ENCODE peak calls at places on chromosomes 16 and 17, in seven cellular contexts. I, W, E, O, X, C and M are unnamed samples.

GRCh38 chr17:9363440-9364350 is 211.9 kb downstream of the STX8 start:
- DNase-seq in E (no peak), O (no peak), W (peak), C (no peak), X (no peak), I (no peak), M (peak)

GRCh38 chr17:5042152-5043022 is 7.2 kb upstream of the SLC52A1 start:
- DNase-seq in C (no peak), I (no peak), X (no peak), E (no peak), O (no peak), W (no peak), M (no peak)

GRCh38 chr16:31187808-31188189 is 7.9 kb downstream of the FUS start:
- DNase-seq in I (no peak), C (no peak), W (no peak), E (no peak), X (no peak), O (no peak), M (no peak)

GRCh38 chr16:81645303-81645702 is 133.8 kb upstream of the PLCG2 start:
- DNase-seq in O (peak), E (peak), X (no peak), W (peak), C (no peak), I (peak), M (peak)

GRCh38 chr17:39979865-39980401 is 674 bp upstream of the PSMD3 start:
- DNase-seq in C (no peak), E (no peak), X (no peak), I (no peak), O (no peak), W (no peak), M (no peak)

GRCh38 chr17:71304498-71305158 is 816.2 kb upstream of the SOX9 start:
- DNase-seq in W (no peak), I (no peak), C (no peak), E (no peak), X (no peak), O (no peak), M (no peak)

GRCh38 chr16:20369452-20370054 is 17.0 kb upstream of the UMOD start:
- DNase-seq in W (no peak), C (no peak), X (no peak), E (no peak), I (no peak), O (no peak), M (no peak)

GRCh38 chr17:80262291-80262690 is 1.6 kb downstream of the RNF213 start:
- DNase-seq in I (no peak), E (no peak), O (no peak), C (no peak), W (no peak), X (no peak), M (no peak)

GRCh38 chr17:51770031-51770759 is 388.3 kb downstream of the CA10 start:
- DNase-seq in W (no peak), E (no peak), C (no peak), X (no peak), O (no peak), I (no peak), M (no peak)

GRCh38 chr17:72342582-72343527 is 222.0 kb downstream of the SOX9 start:
- DNase-seq in E (no peak), W (peak), X (no peak), O (no peak), I (peak), C (no peak), M (no peak)

GRCh38 chr17:14752007-14752406 is 451.1 kb downstream of the HS3ST3B1 start:
- DNase-seq in E (no peak), C (no peak), O (no peak), W (no peak), X (no peak), I (no peak), M (no peak)

GRCh38 chr16:77951788-77952187 is 70.6 kb upstream of the CLEC3A start:
- DNase-seq in W (no peak), O (no peak), C (no peak), I (no peak), E (no peak), X (no peak), M (no peak)

GRCh38 chr17:67606471-67606870 is 111.3 kb upstream of the NOL11 start:
- DNase-seq in X (no peak), I (peak), E (no peak), W (peak), C (no peak), O (no peak), M (no peak)

GRCh38 chr16:89114159-89114981 is 20.7 kb downstream of the ACSF3 start:
- DNase-seq in X (no peak), W (peak), I (no peak), E (no peak), O (no peak), C (no peak), M (no peak)

GRCh38 chr16:19520861-19521331 is 1.0 kb downstream of the GDE1 start:
- DNase-seq in I (no peak), O (no peak), X (no peak), E (no peak), W (peak), C (no peak), M (no peak)

GRCh38 chr17:79593636-79594035 is 17.2 kb downstream of the RBFOX3 start:
- DNase-seq in E (no peak), I (no peak), W (no peak), O (no peak), C (no peak), X (no peak), M (no peak)

GRCh38 chr17:61018938-61019337 is 341.3 kb downstream of the BCAS3 start:
- DNase-seq in X (no peak), I (no peak), C (no peak), W (no peak), E (no peak), O (no peak), M (no peak)

GRCh38 chr17:65307366-65308316 is 170.5 kb downstream of the RGS9 start:
- DNase-seq in O (no peak), C (no peak), E (no peak), I (no peak), X (no peak), W (no peak), M (no peak)

GRCh38 chr16:49704586-49705155 is 151.2 kb downstream of the ZNF423 start:
- DNase-seq in O (no peak), C (no peak), E (no peak), X (no peak), I (no peak), W (no peak), M (no peak)

GRCh38 chr16:19804538-19805323 is 79.9 kb downstream of the GPRC5B start:
- DNase-seq in I (peak), O (no peak), W (peak), C (no peak), X (no peak), E (no peak), M (no peak)

GRCh38 chr16:30567991-30568638 is 3.4 kb downstream of the ZNF688 start:
- DNase-seq in I (no peak), C (no peak), X (no peak), O (peak), W (peak), E (peak), M (no peak)

GRCh38 chr17:4764612-4765011 is 7.1 kb upstream of the TM4SF5 start:
- DNase-seq in E (no peak), W (no peak), C (no peak), X (no peak), O (no peak), I (no peak), M (no peak)

GRCh38 chr17:27494192-27495091 is 38.2 kb downstream of the KSR1 start:
- DNase-seq in W (peak), O (no peak), I (peak), X (no peak), C (no peak), E (no peak), M (peak)

GRCh38 chr17:47253541-47254402 is at the start of gene ITGB3:
- DNase-seq in I (peak), X (no peak), W (peak), O (peak), C (no peak), E (no peak), M (no peak)

GRCh38 chr17:47615766-47616424 is 33.8 kb upstream of the KPNB1 start:
- DNase-seq in O (peak), C (no peak), X (no peak), E (no peak), W (peak), I (no peak), M (peak)

GRCh38 chr17:40069751-40070643 is 7.2 kb downstream of the THRA start:
- DNase-seq in C (no peak), I (peak), W (peak), X (no peak), O (no peak), E (no peak), M (no peak)

GRCh38 chr17:36657763-36658490 is 56.5 kb downstream of the MRM1 start:
- DNase-seq in I (no peak), O (no peak), X (no peak), E (no peak), W (peak), C (no peak), M (no peak)

GRCh38 chr16:69727916-69728270 is 1.5 kb upstream of the NQO1 start:
- DNase-seq in O (no peak), C (no peak), X (no peak), E (no peak), W (no peak), I (no peak), M (no peak)

GRCh38 chr17:11002417-11002816 is 164.5 kb upstream of the PIRT start:
- DNase-seq in I (no peak), O (no peak), W (no peak), C (no peak), E (no peak), X (no peak), M (no peak)

GRCh38 chr17:80694992-80695912 is 150.6 kb downstream of the RPTOR start:
- DNase-seq in O (no peak), W (no peak), X (no peak), E (no peak), C (no peak), I (no peak), M (no peak)

GRCh38 chr16:51971184-51971583 is 575.8 kb downstream of the TOX3 start:
- DNase-seq in I (no peak), X (no peak), E (no peak), C (no peak), W (peak), O (peak), M (no peak)

GRCh38 chr16:2024026-2024425 is 2.7 kb upstream of the NHERF2 start:
- DNase-seq in X (no peak), C (no peak), E (no peak), O (no peak), I (no peak), W (no peak), M (no peak)
- H3K4me3 ChIP-seq in X (peak), C (no peak), E (no peak), O (no peak), I (peak), W (no peak), M (no peak)

GRCh38 chr17:35227546-35227945 is 15.3 kb upstream of the SLFN5 start:
- DNase-seq in E (no peak), O (no peak), C (no peak), W (no peak), I (no peak), X (no peak), M (no peak)
- TF ChIP-seq CTCF in E (no peak), O (no peak), C (no peak), W (no peak), I (no peak), X (no peak), M (no peak)

GRCh38 chr16:2981177-2981898 is 1.1 kb upstream of the PKMYT1 start:
- DNase-seq in X (no peak), O (no peak), C (no peak), W (peak), E (no peak), I (no peak), M (no peak)
- H3K4me3 ChIP-seq in X (peak), O (peak), C (peak), W (peak), E (no peak), I (peak), M (peak)

DNA sequence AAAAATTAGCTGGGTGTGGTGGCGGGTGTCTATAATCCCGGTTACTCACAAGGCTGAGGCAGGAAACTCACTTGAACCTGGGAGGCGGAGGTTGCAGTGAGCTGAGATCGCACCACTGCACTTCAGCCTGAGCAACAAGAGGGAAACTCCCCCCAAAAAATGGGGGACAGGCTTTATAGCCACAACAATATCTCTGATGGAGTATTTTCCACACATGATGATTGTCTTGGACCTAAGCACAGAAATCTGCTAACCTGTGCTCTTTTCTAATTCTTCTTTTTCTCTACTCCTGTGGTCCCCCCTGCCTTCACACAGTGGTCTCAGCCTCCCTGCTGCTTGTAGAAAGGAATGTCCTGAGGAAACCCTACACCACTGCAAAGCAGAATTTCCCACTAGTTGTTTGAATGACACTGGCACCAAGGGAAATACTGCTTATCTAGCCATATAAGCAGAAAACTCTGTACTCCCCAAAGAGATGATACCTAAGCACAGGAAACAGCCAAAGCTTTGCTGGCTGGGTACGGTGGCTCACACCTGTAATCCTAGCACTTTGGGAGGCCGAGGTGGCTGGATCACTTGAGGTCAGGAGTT is 117.6 kb downstream of the USP31 start:
- DNase-seq in X (no peak), C (no peak), O (no peak), W (no peak), I (no peak), E (no peak), M (no peak)
- TF ChIP-seq CTCF in X (no peak), C (no peak), O (no peak), W (no peak), I (no peak), E (no peak), M (no peak)

GRCh38 chr17:31307640-31308039 is 6.2 kb downstream of the EVI2B start:
- DNase-seq in E (no peak), I (no peak), W (no peak), C (no peak), O (no peak), X (no peak), M (no peak)
- H3K4me3 ChIP-seq in E (no peak), I (no peak), W (no peak), C (no peak), O (no peak), X (no peak), M (no peak)

GRCh38 chr16:25106567-25107465 is 4.7 kb upstream of the LCMT1 start:
- DNase-seq in C (peak), O (peak), W (peak), X (peak), E (no peak), I (peak), M (peak)
- TF ChIP-seq CTCF in C (no peak), O (no peak), W (no peak), X (peak), E (peak), I (no peak), M (peak)